ENCODE peak calls at places on chromosomes 2 and 18, in five cellular contexts. One of them, this sample, is unnamed.

GRCh38 chr2:126704434-126705165 is 48.6 kb downstream of the GYPC start:
- DNase-seq in GM10248: no peak
- DNase-seq in GM13976: no peak
- DNase-seq in kidney: no peak
- DNase-seq in stimulated activated CD8-positive, alpha-beta memory T cell treated with anti-CD3 and anti-CD28 coated beads, Interleukin-15, amount 100 ng/mL, for 24 hours: no peak
- DNase-seq in this sample: no peak

GRCh38 chr2:185738679-185739472 is at the start of gene FSIP2:
- DNase-seq in stimulated activated CD8-positive, alpha-beta memory T cell treated with anti-CD3 and anti-CD28 coated beads, Interleukin-15, amount 100 ng/mL, for 24 hours: no peak
- DNase-seq in GM13976: peak; percentile 88
- DNase-seq in kidney: peak; percentile 81
- DNase-seq in GM10248: peak; percentile 81
- DNase-seq in this sample: no peak

GRCh38 chr2:123609077-123609476 is 416.0 kb upstream of the CNTNAP5 start:
- DNase-seq in kidney: no peak
- DNase-seq in stimulated activated CD8-positive, alpha-beta memory T cell treated with anti-CD3 and anti-CD28 coated beads, Interleukin-15, amount 100 ng/mL, for 24 hours: no peak
- DNase-seq in GM13976: no peak
- DNase-seq in GM10248: no peak
- DNase-seq in this sample: no peak

GRCh38 chr2:119223521-119224390 is at the start of gene STEAP3:
- DNase-seq in GM10248: peak; percentile 88
- DNase-seq in GM13976: peak; percentile 92
- DNase-seq in stimulated activated CD8-positive, alpha-beta memory T cell treated with anti-CD3 and anti-CD28 coated beads, Interleukin-15, amount 100 ng/mL, for 24 hours: no peak
- DNase-seq in kidney: peak; percentile 93
- DNase-seq in this sample: peak; percentile 94

GRCh38 chr2:9184319-9184807 is 22.2 kb upstream of the ASAP2 start:
- DNase-seq in GM13976: no peak
- DNase-seq in kidney: no peak
- DNase-seq in GM10248: no peak
- DNase-seq in stimulated activated CD8-positive, alpha-beta memory T cell treated with anti-CD3 and anti-CD28 coated beads, Interleukin-15, amount 100 ng/mL, for 24 hours: no peak
- DNase-seq in this sample: no peak

GRCh38 chr2:141927536-141927935 is 203.3 kb downstream of the LRP1B start:
- DNase-seq in kidney: no peak
- DNase-seq in stimulated activated CD8-positive, alpha-beta memory T cell treated with anti-CD3 and anti-CD28 coated beads, Interleukin-15, amount 100 ng/mL, for 24 hours: no peak
- DNase-seq in GM13976: no peak
- DNase-seq in GM10248: no peak
- DNase-seq in this sample: no peak

GRCh38 chr2:195026261-195026660 is 630.8 kb upstream of the SLC39A10 start:
- DNase-seq in stimulated activated CD8-positive, alpha-beta memory T cell treated with anti-CD3 and anti-CD28 coated beads, Interleukin-15, amount 100 ng/mL, for 24 hours: no peak
- DNase-seq in kidney: no peak
- DNase-seq in GM10248: no peak
- DNase-seq in GM13976: no peak
- DNase-seq in this sample: peak; percentile 42

GRCh38 chr18:44679912-44680270 is 797 bp upstream of the SETBP1 start:
- DNase-seq in GM13976: peak; percentile 65
- DNase-seq in GM10248: peak; percentile 48
- DNase-seq in stimulated activated CD8-positive, alpha-beta memory T cell treated with anti-CD3 and anti-CD28 coated beads, Interleukin-15, amount 100 ng/mL, for 24 hours: no peak
- DNase-seq in kidney: peak; percentile 88
- DNase-seq in this sample: no peak

GRCh38 chr2:26942543-26943295 is 27.7 kb upstream of the MAPRE3 start:
- DNase-seq in kidney: peak; percentile 78
- DNase-seq in GM13976: peak; percentile 88
- DNase-seq in stimulated activated CD8-positive, alpha-beta memory T cell treated with anti-CD3 and anti-CD28 coated beads, Interleukin-15, amount 100 ng/mL, for 24 hours: peak; percentile 33
- DNase-seq in GM10248: peak; percentile 85
- DNase-seq in this sample: peak; percentile 44

GRCh38 chr18:46411862-46412690 is 244.9 kb downstream of the LOXHD1 start:
- DNase-seq in GM13976: no peak
- DNase-seq in GM10248: no peak
- DNase-seq in stimulated activated CD8-positive, alpha-beta memory T cell treated with anti-CD3 and anti-CD28 coated beads, Interleukin-15, amount 100 ng/mL, for 24 hours: no peak
- DNase-seq in kidney: no peak
- DNase-seq in this sample: peak; percentile 23

GRCh38 chr2:48108455-48108854 is 202.2 kb upstream of the FBXO11 start:
- DNase-seq in kidney: no peak
- DNase-seq in GM13976: no peak
- DNase-seq in stimulated activated CD8-positive, alpha-beta memory T cell treated with anti-CD3 and anti-CD28 coated beads, Interleukin-15, amount 100 ng/mL, for 24 hours: no peak
- DNase-seq in GM10248: no peak
- DNase-seq in this sample: no peak

GRCh38 chr2:227388537-227389011 is 825 bp upstream of the SCYGR1 start:
- DNase-seq in GM13976: no peak
- DNase-seq in stimulated activated CD8-positive, alpha-beta memory T cell treated with anti-CD3 and anti-CD28 coated beads, Interleukin-15, amount 100 ng/mL, for 24 hours: no peak
- DNase-seq in kidney: no peak
- DNase-seq in GM10248: no peak
- DNase-seq in this sample: peak; percentile 56

GRCh38 chr18:78905334-78905733 is 74.3 kb upstream of the SALL3 start:
- DNase-seq in GM10248: no peak
- DNase-seq in stimulated activated CD8-positive, alpha-beta memory T cell treated with anti-CD3 and anti-CD28 coated beads, Interleukin-15, amount 100 ng/mL, for 24 hours: no peak
- DNase-seq in GM13976: no peak
- DNase-seq in kidney: peak; percentile 23
- DNase-seq in this sample: no peak

GRCh38 chr2:144348846-144349245 is 171.1 kb downstream of the ZEB2 start:
- DNase-seq in kidney: no peak
- DNase-seq in GM13976: no peak
- DNase-seq in stimulated activated CD8-positive, alpha-beta memory T cell treated with anti-CD3 and anti-CD28 coated beads, Interleukin-15, amount 100 ng/mL, for 24 hours: no peak
- DNase-seq in GM10248: no peak
- DNase-seq in this sample: no peak

GRCh38 chr2:199458806-199459285 is 1.1 kb upstream of the SATB2 start:
- DNase-seq in GM13976: peak; percentile 57
- DNase-seq in kidney: no peak
- DNase-seq in GM10248: peak; percentile 35
- DNase-seq in stimulated activated CD8-positive, alpha-beta memory T cell treated with anti-CD3 and anti-CD28 coated beads, Interleukin-15, amount 100 ng/mL, for 24 hours: no peak
- DNase-seq in this sample: peak; percentile 50

GRCh38 chr2:149799296-149799695 is 211.7 kb upstream of the MMADHC start:
- DNase-seq in stimulated activated CD8-positive, alpha-beta memory T cell treated with anti-CD3 and anti-CD28 coated beads, Interleukin-15, amount 100 ng/mL, for 24 hours: no peak
- DNase-seq in GM10248: no peak
- DNase-seq in kidney: no peak
- DNase-seq in GM13976: no peak
- DNase-seq in this sample: no peak

GRCh38 chr18:60019463-60019840 is 119.7 kb downstream of the PMAIP1 start:
- DNase-seq in GM13976: no peak
- DNase-seq in GM10248: no peak
- DNase-seq in kidney: no peak
- DNase-seq in stimulated activated CD8-positive, alpha-beta memory T cell treated with anti-CD3 and anti-CD28 coated beads, Interleukin-15, amount 100 ng/mL, for 24 hours: no peak
- DNase-seq in this sample: peak; percentile 54

GRCh38 chr18:68604256-68604655 is 110.7 kb downstream of the TMX3 start:
- DNase-seq in GM13976: no peak
- DNase-seq in GM10248: no peak
- DNase-seq in kidney: no peak
- DNase-seq in stimulated activated CD8-positive, alpha-beta memory T cell treated with anti-CD3 and anti-CD28 coated beads, Interleukin-15, amount 100 ng/mL, for 24 hours: no peak
- DNase-seq in this sample: no peak

GRCh38 chr2:237895544-237896506 is 36.4 kb downstream of the RAMP1 start:
- DNase-seq in GM10248: no peak
- DNase-seq in stimulated activated CD8-positive, alpha-beta memory T cell treated with anti-CD3 and anti-CD28 coated beads, Interleukin-15, amount 100 ng/mL, for 24 hours: no peak
- DNase-seq in GM13976: no peak
- DNase-seq in kidney: peak; percentile 71
- DNase-seq in this sample: no peak

GRCh38 chr2:63790491-63790890 is 51.2 kb upstream of the UGP2 start:
- DNase-seq in GM13976: no peak
- DNase-seq in GM10248: no peak
- DNase-seq in kidney: no peak
- DNase-seq in stimulated activated CD8-positive, alpha-beta memory T cell treated with anti-CD3 and anti-CD28 coated beads, Interleukin-15, amount 100 ng/mL, for 24 hours: no peak
- DNase-seq in this sample: no peak